ENCODE peak calls at places on chromosomes 16 and 17, in seven cellular contexts. B is fibroblast of mammary gland; C is activated CD8-positive, alpha-beta T cell treated with anti-CD3 and anti-CD28 coated beads for 36 hours; N is spleen; E is glutamatergic neuron; J is HFFc6; M is left ventricle myocardium inferior. T is an unnamed sample.

GRCh38 chr17:79280822-79281572 is 206.4 kb downstream of the ENGASE start:
- DNase-seq in C (no peak), M (no peak), J (no peak), E (no peak), N (no peak), B (no peak), T (no peak)

GRCh38 chr17:54813896-54814295 is 86.8 kb upstream of the TOM1L1 start:
- DNase-seq in N (no peak), J (no peak), C (no peak), B (no peak), M (no peak), E (no peak), T (no peak)

GRCh38 chr16:50335198-50335958 is 33.4 kb downstream of the BRD7 start:
- DNase-seq in C (peak; percentile 77), J (no peak), M (no peak), B (peak; percentile 24), N (no peak), E (no peak), T (no peak)

GRCh38 chr16:61791465-61791864 is 244.8 kb downstream of the CDH8 start:
- DNase-seq in J (no peak), M (no peak), E (no peak), C (no peak), B (no peak), N (no peak), T (no peak)

GRCh38 chr16:65071371-65072311 is 50.2 kb downstream of the CDH11 start:
- DNase-seq in M (peak; percentile 41), E (no peak), C (no peak), N (no peak), B (peak; percentile 79), J (peak; percentile 11), T (no peak)

GRCh38 chr16:26705346-26705745 is 361.4 kb upstream of the C16orf82 start:
- DNase-seq in B (no peak), E (no peak), M (no peak), N (no peak), J (no peak), C (no peak), T (no peak)

GRCh38 chr16:85557083-85557975 is 55.8 kb upstream of the GSE1 start:
- DNase-seq in M (no peak), B (no peak), C (peak; percentile 73), J (no peak), E (no peak), N (peak; percentile 89), T (no peak)

GRCh38 chr16:57661936-57662906 is 5.9 kb upstream of the ADGRG3 start:
- DNase-seq in J (no peak), C (no peak), E (no peak), N (peak; percentile 66), B (no peak), M (no peak), T (no peak)

GRCh38 chr17:2084766-2085647 is 30.1 kb downstream of the HIC1 start:
- DNase-seq in J (peak; percentile 79), M (no peak), N (no peak), B (peak; percentile 95), C (no peak), E (no peak), T (peak; percentile 94)

GRCh38 chr16:59210955-59211541 is 476.9 kb upstream of the GOT2 start:
- DNase-seq in C (no peak), B (peak; percentile 21), E (no peak), N (no peak), M (no peak), J (peak; percentile 53), T (no peak)

GRCh38 chr17:74529243-74529642 is 2.0 kb downstream of the CD300LB start:
- DNase-seq in E (no peak), J (no peak), M (no peak), N (no peak), B (no peak), C (no peak), T (no peak)

GRCh38 chr17:49580981-49581644 is 5.4 kb downstream of the NXPH3 start:
- DNase-seq in M (no peak), J (no peak), N (no peak), C (no peak), B (no peak), E (no peak), T (no peak)
- TF ChIP-seq CTCF in M (no peak), J (no peak), N (no peak), C (no peak), B (no peak), E (no peak), T (no peak)

GRCh38 chr17:35235289-35235688 is 7.6 kb upstream of the SLFN5 start:
- DNase-seq in C (no peak), B (no peak), E (no peak), J (no peak), M (no peak), N (no peak), T (no peak)
- TF ChIP-seq CTCF in C (no peak), B (no peak), E (no peak), J (no peak), M (no peak), N (no peak), T (no peak)

DNA sequence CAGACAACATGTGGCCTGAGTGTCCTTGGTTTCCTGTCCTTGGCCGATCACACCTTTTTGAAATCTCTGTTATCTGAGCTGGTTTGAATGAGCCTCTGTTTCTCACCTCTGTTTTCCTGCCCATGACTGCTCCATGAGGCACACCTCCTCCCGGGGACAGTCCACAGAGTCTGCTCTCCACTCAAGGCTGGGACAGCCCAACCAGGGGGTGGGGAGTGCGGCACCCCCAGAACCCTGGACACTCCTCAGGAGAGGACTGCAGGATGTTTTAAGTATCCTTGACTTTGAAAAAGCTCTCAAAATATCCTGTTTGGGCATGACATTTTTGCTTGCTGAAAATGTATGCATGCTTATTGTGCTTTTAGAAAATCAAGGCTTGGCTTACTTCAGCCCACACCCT is 333.0 kb upstream of the N4BP1 start:
- DNase-seq in E (no peak), B (no peak), C (no peak), M (no peak), J (no peak), N (peak; percentile 62), T (no peak)
- TF ChIP-seq CTCF in E (no peak), B (no peak), C (no peak), M (no peak), J (no peak), N (no peak), T (no peak)

DNA sequence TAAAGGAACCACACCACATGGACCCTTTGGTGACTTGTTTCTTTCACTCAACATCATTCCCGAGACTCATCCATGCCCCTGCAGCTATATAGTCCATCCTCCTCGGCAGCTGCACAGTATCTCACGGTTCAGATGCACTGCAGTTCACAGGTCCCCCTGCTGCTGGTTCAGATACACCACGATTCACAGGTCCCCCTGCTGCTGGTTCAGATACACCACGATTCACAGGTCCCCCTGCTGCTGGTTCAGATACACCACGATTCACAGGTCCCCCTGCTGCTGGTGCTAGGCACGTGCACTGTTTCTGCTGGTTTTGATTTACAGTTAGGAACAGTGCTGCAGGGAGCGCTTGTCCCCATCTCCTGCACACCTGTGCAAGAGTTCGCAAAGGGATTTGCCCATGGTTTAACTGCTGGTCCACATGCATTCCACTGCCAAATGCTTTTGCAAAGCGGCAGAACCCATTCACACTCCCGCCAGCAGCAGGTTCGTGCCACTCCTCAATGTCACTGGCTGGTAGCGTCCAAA is 3.8 kb downstream of the HSDL1 start:
- DNase-seq in B (no peak), C (peak; percentile 48), E (peak; percentile 30), J (no peak), M (no peak), N (no peak), T (no peak)
- TF ChIP-seq CTCF in B (no peak), C (no peak), E (peak; percentile 25), J (no peak), M (peak; percentile 15), N (no peak), T (no peak)

GRCh38 chr17:63848834-63849689 is 6.6 kb upstream of the SMARCD2 start:
- DNase-seq in J (peak; percentile 50), M (peak; percentile 93), B (peak; percentile 92), E (peak; percentile 93), C (peak; percentile 98), N (peak; percentile 98), T (peak; percentile 66)
- TF ChIP-seq CTCF in J (peak; percentile 61), M (peak; percentile 73), B (peak; percentile 42), E (peak; percentile 63), C (peak; percentile 84), N (peak; percentile 75), T (peak; percentile 67)

T was measured in AG09319.